ENCODE peak calls at places on chromosomes 11 and 22, in five cellular contexts. Z is Kasumi-1; D is substantia nigra; Y is RPMI7951; K is stimulated activated CD4-positive, alpha-beta T cell treated with anti-CD3 and anti-CD28 coated beads, Interleukin-1b, Interleukin-23, amount 100 ng/mL, for 24 hours. H is an unnamed sample.
A peak's percentile ranks its signal among the peaks of the same experiment; 100 is the strongest.

GRCh38 chr22:48754611-48755331 is 1072.9 kb downstream of the BRD1 start:
- DNase-seq in Z (no peak), D (no peak), Y (no peak), K (no peak), H (peak; percentile 58)

GRCh38 chr11:72229925-72230763 is 5.6 kb downstream of the INPPL1 start:
- DNase-seq in Z (no peak), D (no peak), Y (no peak), K (no peak), H (no peak)

GRCh38 chr11:70604630-70605520 is 206.5 kb downstream of the CTTN start:
- DNase-seq in Z (no peak), D (no peak), Y (peak; percentile 92), K (no peak), H (no peak)

GRCh38 chr11:69300124-69301032 is 6.4 kb downstream of the MYEOV start:
- DNase-seq in Z (no peak), D (no peak), Y (peak; percentile 89), K (no peak), H (no peak)

GRCh38 chr11:113373981-113374560 is 13.5 kb upstream of the ANKK1 start:
- DNase-seq in Z (no peak), D (no peak), Y (no peak), K (no peak), H (no peak)

GRCh38 chr11:12856338-12856737 is 152.8 kb upstream of the RASSF10 start:
- DNase-seq in Z (no peak), D (no peak), Y (no peak), K (no peak), H (no peak)

GRCh38 chr11:16527525-16528246 is 171.3 kb upstream of the SOX6 start:
- DNase-seq in Z (no peak), D (no peak), Y (no peak), K (no peak), H (no peak)

GRCh38 chr11:15720460-15720859 is 605.7 kb downstream of the INSC start:
- DNase-seq in Z (no peak), D (no peak), Y (no peak), K (no peak), H (no peak)

GRCh38 chr22:45490836-45491235 is 11.8 kb upstream of the FBLN1 start:
- DNase-seq in Z (no peak), D (no peak), Y (no peak), K (no peak), H (no peak)

GRCh38 chr11:34552270-34552669 is 38.7 kb upstream of the ELF5 start:
- DNase-seq in Z (peak; percentile 72), D (peak; percentile 26), Y (no peak), K (no peak), H (no peak)

GRCh38 chr22:48938741-48939140 is 888.9 kb downstream of the BRD1 start:
- DNase-seq in Z (no peak), D (no peak), Y (no peak), K (no peak), H (peak; percentile 48)

GRCh38 chr11:119363081-119363861 is 16.8 kb upstream of the MFRP start:
- DNase-seq in Z (no peak), D (no peak), Y (no peak), K (no peak), H (no peak)

GRCh38 chr11:60078742-60079141 is 9.7 kb upstream of the MS4A2 start:
- DNase-seq in Z (no peak), D (no peak), Y (no peak), K (no peak), H (no peak)

GRCh38 chr22:44142421-44143116 is 38.2 kb upstream of the PARVG start:
- DNase-seq in Z (no peak), D (no peak), Y (no peak), K (no peak), H (peak; percentile 86)

GRCh38 chr11:109971184-109971523 is 122.0 kb upstream of the ZC3H12C start:
- DNase-seq in Z (peak; percentile 73), D (no peak), Y (peak; percentile 83), K (no peak), H (no peak)

GRCh38 chr11:70067036-70067435 is 11.1 kb upstream of the ANO1 start:
- DNase-seq in Z (no peak), D (no peak), Y (no peak), K (no peak), H (peak; percentile 39)

GRCh38 chr22:45064313-45065268 is 54.8 kb upstream of the PHF21B start:
- DNase-seq in Z (no peak), D (no peak), Y (peak; percentile 90), K (peak; percentile 26), H (no peak)

GRCh38 chr11:118658372-118659313 is 20.8 kb downstream of the TREH start:
- DNase-seq in Z (no peak), D (no peak), Y (no peak), K (no peak), H (no peak)

GRCh38 chr11:76318744-76319384 is 62.1 kb downstream of the THAP12 start:
- DNase-seq in Z (peak; percentile 72), D (peak; percentile 64), Y (peak; percentile 57), K (peak; percentile 87), H (peak; percentile 89)

GRCh38 chr11:12204506-12204905 is 94.1 kb downstream of the MICAL2 start:
- DNase-seq in Z (no peak), D (no peak), Y (no peak), K (no peak), H (no peak)